ENCODE peak calls at places on chromosome 11, in four cellular contexts. X is ovary; D is right cardiac atrium; J is CD4-positive, alpha-beta memory T cell. L is an unnamed sample. For H3K4me1 and H3K9me3, the result is how much of the 10 kb centered on the place peaks cover.

GRCh38 chr11:129694538-129694937 is 121.1 kb upstream of the TMEM45B start:
- DNase-seq in X (no peak), D (no peak), J (no peak), L (no peak)

GRCh38 chr11:122843281-122844150 is 5.2 kb downstream of the CRTAM start:
- DNase-seq in X (no peak), D (no peak), J (peak), L (no peak)

GRCh38 chr11:66720223-66720898 is 8.7 kb downstream of the SPTBN2 start:
- DNase-seq in X (no peak), D (no peak), J (no peak), L (peak)

GRCh38 chr11:118287006-118287405 is 17.5 kb upstream of the CD3E start:
- DNase-seq in X (no peak), D (no peak), J (no peak), L (no peak)

GRCh38 chr11:110730773-110731172 is 18.5 kb upstream of the ARHGAP20 start:
- DNase-seq in X (no peak), D (no peak), J (no peak), L (no peak)

GRCh38 chr11:10488121-10488580 is 33.1 kb downstream of the AMPD3 start:
- DNase-seq in X (no peak), D (no peak), J (no peak), L (no peak)

GRCh38 chr11:112644410-112645131 is 316.6 kb upstream of the NCAM1 start:
- DNase-seq in X (no peak), D (no peak), J (no peak), L (no peak)

GRCh38 chr11:134574425-134574824 is 162.4 kb upstream of the B3GAT1 start:
- DNase-seq in X (no peak), D (no peak), J (no peak), L (no peak)

GRCh38 chr11:105713696-105714095 is 103.8 kb downstream of the GRIA4 start:
- DNase-seq in X (no peak), D (no peak), J (no peak), L (no peak)

GRCh38 chr11:73389902-73390301 is 13.7 kb downstream of the RELT start:
- DNase-seq in X (no peak), D (no peak), J (no peak), L (no peak)

GRCh38 chr11:91170711-91171110 is 947.9 kb upstream of the CHORDC1 start:
- DNase-seq in X (no peak), D (no peak), J (no peak), L (no peak)

GRCh38 chr11:71240865-71241691 is 11.3 kb downstream of the SHANK2 start:
- DNase-seq in X (no peak), D (no peak), J (no peak), L (no peak)

GRCh38 chr11:86698634-86699033 is 26.2 kb upstream of the ME3 start:
- DNase-seq in X (no peak), D (no peak), J (no peak), L (no peak)

GRCh38 chr11:36037031-36037430 is 93.2 kb downstream of the LDLRAD3 start:
- DNase-seq in X (peak), D (no peak), J (no peak), L (no peak)

GRCh38 chr11:73585834-73586575 is 11.9 kb downstream of the FAM168A start:
- DNase-seq in X (no peak), D (no peak), J (no peak), L (no peak)

GRCh38 chr11:17015639-17016125 is 1.5 kb upstream of the PLEKHA7 start:
- DNase-seq in X (no peak), D (no peak), J (no peak), L (no peak)

GRCh38 chr11:101835465-101836063 is 79.2 kb upstream of the CEP126 start:
- DNase-seq in X (no peak), D (no peak), J (no peak), L (no peak)

GRCh38 chr11:122795281-122795680 is 43.0 kb upstream of the CRTAM start:
- DNase-seq in X (no peak), D (no peak), J (no peak), L (no peak)

GRCh38 chr11:22491826-22492225 is 133.8 kb downstream of the FANCF start:
- DNase-seq in X (no peak), D (no peak), J (no peak), L (no peak)

GRCh38 chr11:19102521-19102900 is 14.5 kb upstream of the ZDHHC13 start:
- DNase-seq in X (no peak), D (no peak), J (no peak), L (no peak)

GRCh38 chr11:78514922-78515502 is 59.7 kb downstream of the NARS2 start:
- DNase-seq in X (no peak), D (no peak), J (no peak), L (no peak)

GRCh38 chr11:118305726-118306125 is 1.2 kb downstream of the CD3E start:
- DNase-seq in X (no peak), D (no peak), J (peak), L (no peak)

GRCh38 chr11:131748146-131749050 is 378.0 kb downstream of the NTM start:
- DNase-seq in X (no peak), D (peak), J (no peak), L (no peak)

GRCh38 chr11:96426356-96427103 is 36.7 kb downstream of the JRKL start:
- DNase-seq in X (no peak), D (no peak), J (peak), L (peak)

GRCh38 chr11:34379081-34379480 is 21.3 kb upstream of the ABTB2 start:
- DNase-seq in X (no peak), D (no peak), J (no peak), L (no peak)

GRCh38 chr11:114258696-114259095 is 37.5 kb upstream of the NNMT start:
- DNase-seq in X (no peak), D (no peak), J (no peak), L (no peak)
- H3K27ac ChIP-seq in X (peak), D (peak), J (no peak), L (no peak)

GRCh38 chr11:12087075-12087775 is 23.2 kb upstream of the MICAL2 start:
- DNase-seq in X (no peak), D (no peak), J (peak), L (no peak)
- H3K4me1 ChIP-seq in X (under half), D (under half), J (half or more), L (under half)

GRCh38 chr11:3380706-3381570 is 2.0 kb upstream of the ZNF195 start:
- DNase-seq in X (peak), D (peak), J (no peak), L (no peak)

GRCh38 chr11:3370268-3370870 is 8.6 kb downstream of the ZNF195 start:
- DNase-seq in X (no peak), D (no peak), J (no peak), L (no peak)

GRCh38 chr11:3378426-3379423 is at the start of gene ZNF195:
- DNase-seq in X (peak), D (peak), J (peak), L (peak)

GRCh38 chr11:3375552-3375951 is 3.4 kb downstream of the ZNF195 start:
- DNase-seq in X (no peak), D (no peak), J (no peak), L (no peak)
- H3K9me3 ChIP-seq in X (under half), D (under half), J (under half), L (under half)

GRCh38 chr11:43919852-43920597 is 22.4 kb upstream of the C11orf96 start:
- DNase-seq in X (peak), D (no peak), J (no peak), L (no peak)
- H3K27ac ChIP-seq in X (peak), D (peak), J (no peak), L (no peak)

DNA sequence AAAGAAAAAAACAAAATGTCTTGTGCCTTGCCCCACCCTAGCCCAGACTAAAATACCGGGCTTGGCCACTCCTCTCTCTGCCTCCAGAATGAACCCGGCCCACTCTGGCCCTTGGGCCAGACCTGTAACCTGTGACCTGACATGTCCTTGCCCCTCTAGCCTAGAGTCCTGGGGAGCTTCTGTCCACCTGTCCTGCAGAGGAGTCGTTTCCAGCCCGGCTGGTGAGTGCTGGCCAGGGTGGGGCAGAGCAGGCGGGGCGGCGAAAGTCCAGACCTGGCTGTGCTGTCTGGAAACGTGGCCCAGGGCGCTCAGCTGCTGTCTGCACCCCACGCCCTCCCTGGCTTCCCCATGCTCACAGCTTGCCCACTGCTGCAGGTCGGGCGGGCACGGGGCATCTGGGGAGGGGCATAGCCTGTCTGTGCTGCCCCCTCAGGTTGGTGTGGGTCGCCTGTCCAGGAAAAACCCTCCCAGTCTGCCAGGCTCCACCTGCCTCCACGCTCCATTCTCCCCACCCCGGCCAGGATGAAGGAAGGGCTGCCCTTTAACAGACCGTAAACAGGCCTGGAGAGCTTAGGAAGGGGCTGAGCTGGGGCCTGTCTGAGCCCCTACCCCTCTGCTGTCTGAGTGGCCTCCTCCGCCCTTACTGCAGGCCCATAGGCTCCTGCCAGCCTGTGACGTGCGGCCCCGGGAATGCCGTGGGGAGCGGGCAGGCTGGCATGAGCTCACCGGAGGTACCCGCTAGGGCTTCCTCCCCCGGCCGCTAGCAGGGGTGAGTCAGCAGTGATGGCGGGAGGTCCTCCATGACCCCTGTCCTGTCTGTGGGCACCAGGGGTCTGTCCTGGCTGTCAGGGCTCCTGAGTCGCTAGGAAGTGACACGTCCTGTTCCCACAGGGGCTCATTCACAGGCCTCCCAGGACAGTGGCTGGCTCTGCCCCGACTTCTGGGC is 1.9 kb downstream of the CD151 start:
- DNase-seq in X (no peak), D (peak), J (no peak), L (no peak)
- H3K4me1 ChIP-seq in X (under half), D (under half), J (under half), L (under half)

GRCh38 chr11:788009-788640 is 1.8 kb downstream of the CEND1 start:
- DNase-seq in X (no peak), D (no peak), J (no peak), L (no peak)
- H3K9me3 ChIP-seq in X (under half), D (under half), J (under half), L (under half)

GRCh38 chr11:64994318-64994717 is 2.5 kb downstream of the BATF2 start:
- DNase-seq in X (no peak), D (no peak), J (no peak), L (no peak)
- H3K27ac ChIP-seq in X (no peak), D (no peak), J (no peak), L (no peak)

L was measured in iPS DF 6.9.